ENCODE peak calls at places on chromosome 17, in four cellular contexts. T is K562; S is CD4-positive, alpha-beta memory T cell; N is H1. Q is an unnamed sample. For H3K4me1 and H3K36me3, the result is how much of the 10 kb centered on the place peaks cover.

GRCh38 chr17:21213491-21214014 is 408 bp downstream of the TMEM11 start:
- DNase-seq in S (no peak), N (no peak), T (peak), Q (peak)

GRCh38 chr17:56593073-56593740 is at the start of gene NOG:
- DNase-seq in S (peak), N (peak), T (peak), Q (peak)

GRCh38 chr17:15782809-15783208 is 50.7 kb downstream of the TBC1D26 start:
- DNase-seq in N (no peak), T (no peak), S (no peak), Q (no peak)

GRCh38 chr17:56640116-56640515 is 46.6 kb downstream of the NOG start:
- DNase-seq in T (peak), N (no peak), S (no peak), Q (no peak)

GRCh38 chr17:79188048-79188447 is 113.4 kb downstream of the ENGASE start:
- DNase-seq in T (peak), N (peak), S (no peak), Q (peak)

GRCh38 chr17:63772801-63773271 is 561 bp downstream of the CCDC47 start:
- DNase-seq in S (peak), N (no peak), T (no peak), Q (peak)

GRCh38 chr17:8868529-8868951 is 1.1 kb upstream of the PIK3R6 start:
- DNase-seq in T (no peak), N (no peak), S (no peak), Q (no peak)

GRCh38 chr17:28180449-28180848 is 138.0 kb downstream of the NLK start:
- DNase-seq in T (no peak), S (no peak), N (no peak), Q (no peak)

GRCh38 chr17:68709995-68710780 is 109.0 kb upstream of the FAM20A start:
- DNase-seq in N (no peak), S (no peak), T (no peak), Q (no peak)

GRCh38 chr17:37160940-37161339 is 212.2 kb downstream of the AATF start:
- DNase-seq in N (no peak), T (no peak), S (no peak), Q (no peak)

GRCh38 chr17:9389116-9389515 is 186.5 kb downstream of the STX8 start:
- DNase-seq in S (no peak), T (no peak), N (no peak), Q (no peak)

GRCh38 chr17:19766421-19767270 is 18.5 kb upstream of the ALDH3A1 start:
- DNase-seq in S (peak), N (peak), T (peak), Q (peak)

GRCh38 chr17:69246726-69247375 is 18.2 kb upstream of the ABCA10 start:
- DNase-seq in N (no peak), T (peak), S (no peak), Q (no peak)

GRCh38 chr17:57407287-57408063 is 151.2 kb downstream of the MSI2 start:
- DNase-seq in S (no peak), T (no peak), N (no peak), Q (no peak)

GRCh38 chr17:64291268-64291851 is 28.3 kb upstream of the TEX2 start:
- DNase-seq in T (peak), N (no peak), S (no peak), Q (peak)

GRCh38 chr17:7944321-7944720 is 12.3 kb downstream of the CNTROB start:
- DNase-seq in N (no peak), T (no peak), S (no peak), Q (no peak)

GRCh38 chr17:44209786-44210341 is 9.6 kb downstream of the UBTF start:
- DNase-seq in T (no peak), N (no peak), S (no peak), Q (no peak)

GRCh38 chr17:50630524-50631194 is 4.0 kb upstream of the ABCC3 start:
- DNase-seq in S (peak), N (peak), T (peak), Q (no peak)

GRCh38 chr17:31371511-31372097 is 19.9 kb upstream of the RAB11FIP4 start:
- DNase-seq in T (peak), S (no peak), N (no peak), Q (peak)

GRCh38 chr17:78822552-78822951 is 18.1 kb downstream of the USP36 start:
- DNase-seq in N (no peak), S (no peak), T (no peak), Q (no peak)

GRCh38 chr17:44557653-44558285 is 485 bp downstream of the FZD2 start:
- DNase-seq in T (no peak), S (peak), N (peak), Q (peak)

GRCh38 chr17:42819939-42820535 is 4.0 kb downstream of the BECN1 start:
- DNase-seq in N (peak), S (peak), T (peak), Q (peak)

GRCh38 chr17:17871913-17872312 is 35.1 kb upstream of the SREBF1 start:
- DNase-seq in S (no peak), N (no peak), T (no peak), Q (no peak)

GRCh38 chr17:37701424-37702020 is 43.3 kb downstream of the HNF1B start:
- DNase-seq in N (peak), T (peak), S (peak), Q (peak)

GRCh38 chr17:63095879-63096278 is 129.8 kb downstream of the TANC2 start:
- DNase-seq in T (no peak), S (no peak), N (no peak), Q (no peak)

GRCh38 chr17:69916761-69917160 is 158.3 kb upstream of the KCNJ16 start:
- DNase-seq in S (no peak), T (no peak), N (no peak), Q (no peak)

GRCh38 chr17:44200478-44201155 is 933 bp upstream of the ATXN7L3 start:
- DNase-seq in N (no peak), T (no peak), S (no peak), Q (no peak)

GRCh38 chr17:41650794-41651624 is 26.6 kb upstream of the KRT17 start:
- DNase-seq in T (no peak), S (no peak), N (no peak), Q (no peak)

GRCh38 chr17:80545499-80545826 is 825 bp downstream of the RPTOR start:
- DNase-seq in S (no peak), N (no peak), T (peak), Q (no peak)

GRCh38 chr17:1485748-1486376 is 6.6 kb downstream of the MYO1C start:
- DNase-seq in S (peak), N (peak), T (peak), Q (peak)

GRCh38 chr17:1488826-1489275 is 3.6 kb downstream of the MYO1C start:
- DNase-seq in S (no peak), N (no peak), T (no peak), Q (no peak)

GRCh38 chr17:1487939-1488825 is 4.3 kb downstream of the MYO1C start:
- DNase-seq in S (peak), N (peak), T (peak), Q (peak)

GRCh38 chr17:1485311-1485747 is 7.2 kb downstream of the MYO1C start:
- DNase-seq in N (no peak), T (peak), S (no peak), Q (peak)

GRCh38 chr17:1486802-1487695 is 5.4 kb downstream of the MYO1C start:
- DNase-seq in S (peak), T (peak), N (peak), Q (peak)
- H3K4me1 ChIP-seq in S (under half), T (under half), N (under half), Q (under half)

GRCh38 chr17:77407321-77408277 is 266.8 kb downstream of the SEC14L1 start:
- DNase-seq in N (no peak), S (no peak), T (no peak), Q (no peak)
- H3K36me3 ChIP-seq in N (under half), S (under half), T (under half), Q (under half)

GRCh38 chr17:53472586-53472985 is 350.1 kb upstream of the KIF2B start:
- DNase-seq in T (no peak), S (no peak), N (no peak), Q (no peak)
- H3K27ac ChIP-seq in T (no peak), S (no peak), N (no peak), Q (no peak)

DNA sequence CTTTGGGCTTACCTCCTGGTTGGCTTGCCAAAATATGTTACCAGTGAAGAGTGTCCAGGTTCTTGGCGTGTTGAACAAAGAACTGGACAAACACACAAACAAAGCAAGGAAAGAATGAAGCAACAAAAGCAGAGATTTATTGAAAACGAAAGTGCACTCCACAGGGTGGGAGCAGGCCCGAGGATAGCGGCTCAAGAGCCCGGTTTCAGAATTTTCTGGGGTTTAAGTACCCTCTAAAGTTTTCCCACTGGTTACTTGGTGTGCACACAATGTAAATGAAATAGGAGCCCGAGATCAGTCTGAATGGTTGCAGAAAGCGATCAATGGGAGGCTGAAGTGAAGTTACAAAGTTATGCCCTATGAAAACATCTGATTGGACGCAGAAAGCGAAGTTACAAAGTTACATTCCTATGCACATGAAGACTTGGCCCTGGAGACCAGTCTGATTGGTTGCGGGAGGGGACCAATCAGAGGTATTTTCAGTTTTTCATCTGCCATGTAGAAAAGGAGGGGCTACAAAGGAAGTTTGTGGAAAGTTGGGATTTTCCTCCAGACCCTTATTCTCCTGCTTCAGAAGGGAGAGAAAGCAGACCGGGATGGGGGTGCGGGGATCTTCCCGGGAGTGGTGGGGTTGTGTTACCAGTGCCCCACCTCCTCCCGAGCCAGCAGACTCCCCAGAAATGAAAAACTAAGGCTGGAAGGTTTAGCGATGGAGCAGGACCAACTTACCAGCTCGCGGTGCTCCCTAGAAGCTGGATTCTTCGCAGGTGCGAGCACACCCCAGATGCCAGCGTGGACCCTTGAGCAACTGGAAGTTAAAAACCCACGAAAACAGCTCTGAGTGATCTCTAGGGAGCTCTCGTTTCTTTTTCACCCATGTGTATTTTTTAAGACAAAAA is at the start of gene SLFN12:
- DNase-seq in T (no peak), S (peak), N (peak), Q (peak)
- H3K4me1 ChIP-seq in T (under half), S (under half), N (under half), Q (under half)

DNA sequence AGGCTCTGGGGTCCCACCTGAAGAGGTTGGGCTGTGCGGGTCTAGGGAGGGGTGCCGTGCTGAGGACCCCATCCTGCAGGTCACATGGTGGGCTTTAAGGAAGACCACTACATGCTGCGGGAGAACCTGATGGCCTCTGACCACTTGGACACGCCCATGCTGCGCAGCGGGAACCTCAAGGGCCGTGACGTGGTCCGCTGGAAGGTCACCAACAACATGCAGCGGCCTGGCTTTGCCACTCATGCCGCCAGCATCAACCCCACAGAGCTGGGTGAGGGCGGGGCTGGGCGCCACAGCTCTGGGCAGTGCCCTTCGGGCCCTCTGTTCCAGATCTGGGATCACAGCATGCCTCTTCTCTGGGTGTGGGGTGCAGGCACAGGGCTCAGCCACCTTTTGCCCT is 18.5 kb downstream of the ITGB4 start:
- DNase-seq in N (no peak), S (no peak), T (no peak), Q (no peak)
- H3K36me3 ChIP-seq in N (under half), S (under half), T (under half), Q (under half)

DNA sequence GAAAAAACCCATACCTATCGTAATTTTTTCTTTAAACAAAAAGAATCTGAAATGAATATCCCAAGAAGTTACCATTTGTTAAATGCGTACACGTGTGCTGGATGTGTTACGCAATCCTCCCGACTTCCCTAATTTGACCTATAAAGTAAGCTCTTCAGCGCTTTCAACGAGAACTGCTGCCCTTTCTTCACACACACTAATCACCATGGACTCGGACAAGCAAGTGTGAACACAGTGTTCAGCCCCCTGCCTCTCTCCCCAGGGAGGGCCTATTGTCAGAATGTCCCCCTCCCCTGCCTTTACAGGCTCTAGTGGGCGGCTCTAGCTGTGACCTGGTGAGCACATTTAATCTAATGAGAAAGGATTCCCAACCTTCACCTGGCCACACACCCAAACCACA is 216.1 kb downstream of the CEP112 start:
- DNase-seq in S (no peak), N (no peak), T (no peak), Q (no peak)
- H3K27ac ChIP-seq in S (no peak), N (no peak), T (no peak), Q (no peak)

GRCh38 chr17:40540448-40540847 is 24.8 kb downstream of the CCR7 start:
- DNase-seq in T (no peak), S (peak), N (no peak), Q (no peak)

GRCh38 chr17:40538936-40539705 is 26.2 kb downstream of the CCR7 start:
- DNase-seq in T (no peak), N (no peak), S (no peak), Q (no peak)

GRCh38 chr17:40538019-40538935 is 27.0 kb downstream of the CCR7 start:
- DNase-seq in S (no peak), T (no peak), N (no peak), Q (no peak)

GRCh38 chr17:40541060-40541872 is 24.0 kb downstream of the CCR7 start:
- DNase-seq in T (no peak), N (no peak), S (peak), Q (no peak)

GRCh38 chr17:40539711-40540411 is 25.4 kb downstream of the CCR7 start:
- DNase-seq in N (no peak), S (no peak), T (no peak), Q (no peak)
- H3K4me1 ChIP-seq in N (under half), S (half or more), T (under half), Q (under half)

GRCh38 chr17:77208856-77209255 is 68.1 kb downstream of the SEC14L1 start:
- DNase-seq in N (no peak), T (no peak), S (no peak), Q (no peak)
- H3K36me3 ChIP-seq in N (half or more), T (half or more), S (half or more), Q (under half)